ENCODE peak calls at places on chromosomes 6 and 20, in seven cellular contexts. P is esophagus muscularis mucosa, J is stomach, L is GM12878, F is prostate gland, O is HepG2, E is breast epithelium. M is an unnamed sample.

GRCh38 chr6:8499540-8499939 is 64.2 kb upstream of the SLC35B3 start:
- DNase-seq in P (no peak), J (no peak), L (no peak), F (no peak), O (peak; percentile 10), E (no peak), M (no peak)

GRCh38 chr6:35154947-35155346 is 13.8 kb upstream of the TCP11 start:
- DNase-seq in P (no peak), J (no peak), L (no peak), F (no peak), O (no peak), E (no peak), M (no peak)

GRCh38 chr20:17992847-17993508 is 24.2 kb downstream of the MGME1 start:
- DNase-seq in P (no peak), J (no peak), L (no peak), F (no peak), O (no peak), E (no peak), M (no peak)

GRCh38 chr20:53621482-53622246 is 28.0 kb upstream of the ZNF217 start:
- DNase-seq in P (no peak), J (peak; percentile 65), L (peak; percentile 59), F (peak; percentile 40), O (peak; percentile 45), E (peak; percentile 50), M (peak; percentile 39)

GRCh38 chr6:55282145-55282544 is 45.1 kb upstream of the GFRAL start:
- DNase-seq in P (no peak), J (no peak), L (no peak), F (no peak), O (no peak), E (no peak), M (no peak)

GRCh38 chr6:156820089-156820798 is 43.1 kb downstream of the ARID1B start:
- DNase-seq in P (no peak), J (no peak), L (no peak), F (no peak), O (no peak), E (no peak), M (no peak)

GRCh38 chr6:125798734-125799510 is 8.2 kb downstream of the NCOA7 start:
- DNase-seq in P (no peak), J (no peak), L (peak; percentile 72), F (no peak), O (no peak), E (no peak), M (no peak)

GRCh38 chr20:57535297-57535696 is 10.4 kb upstream of the CTCFL start:
- DNase-seq in P (no peak), J (no peak), L (no peak), F (no peak), O (no peak), E (no peak), M (no peak)

GRCh38 chr6:159061146-159061545 is 16.4 kb upstream of the TAGAP start:
- DNase-seq in P (no peak), J (no peak), L (no peak), F (no peak), O (no peak), E (no peak), M (no peak)

GRCh38 chr6:7129784-7130569 is 22.2 kb downstream of the RREB1 start:
- DNase-seq in P (no peak), J (no peak), L (no peak), F (no peak), O (peak; percentile 71), E (no peak), M (peak; percentile 43)

GRCh38 chr20:3167738-3168078 is 5.6 kb downstream of the LZTS3 start:
- DNase-seq in P (no peak), J (no peak), L (no peak), F (no peak), O (no peak), E (no peak), M (no peak)

GRCh38 chr6:135568366-135568765 is 70.8 kb upstream of the AHI1 start:
- DNase-seq in P (no peak), J (peak; percentile 34), L (peak; percentile 7), F (peak; percentile 7), O (no peak), E (no peak), M (peak; percentile 10)

GRCh38 chr6:130069471-130069870 is 51.1 kb downstream of the L3MBTL3 start:
- DNase-seq in P (no peak), J (no peak), L (no peak), F (no peak), O (no peak), E (no peak), M (no peak)

GRCh38 chr6:71452709-71453108 is 164.1 kb downstream of the OGFRL1 start:
- DNase-seq in P (no peak), J (no peak), L (no peak), F (no peak), O (no peak), E (no peak), M (no peak)

GRCh38 chr20:219290-220115 is 7.6 kb upstream of the DEFB129 start:
- DNase-seq in P (no peak), J (no peak), L (no peak), F (no peak), O (peak; percentile 43), E (no peak), M (no peak)

GRCh38 chr6:36914227-36914794 is 28.6 kb downstream of the C6orf89 start:
- DNase-seq in P (no peak), J (peak; percentile 62), L (no peak), F (peak; percentile 51), O (peak; percentile 85), E (peak; percentile 86), M (peak; percentile 77)

GRCh38 chr6:132007474-132008190 is 56.5 kb upstream of the CCN2 start:
- DNase-seq in P (no peak), J (no peak), L (no peak), F (no peak), O (peak; percentile 42), E (no peak), M (no peak)

GRCh38 chr6:148523051-148523450 is 180.4 kb downstream of the SASH1 start:
- DNase-seq in P (no peak), J (no peak), L (no peak), F (no peak), O (no peak), E (no peak), M (no peak)

GRCh38 chr20:4225778-4226177 is 210.4 kb upstream of the RNF24 start:
- DNase-seq in P (no peak), J (no peak), L (no peak), F (no peak), O (peak; percentile 43), E (no peak), M (no peak)
- TF ChIP-seq POLR2AphosphoS5 in P (no peak), J (no peak), L (no peak), F (no peak), O (no peak), E (no peak), M (no peak)

DNA sequence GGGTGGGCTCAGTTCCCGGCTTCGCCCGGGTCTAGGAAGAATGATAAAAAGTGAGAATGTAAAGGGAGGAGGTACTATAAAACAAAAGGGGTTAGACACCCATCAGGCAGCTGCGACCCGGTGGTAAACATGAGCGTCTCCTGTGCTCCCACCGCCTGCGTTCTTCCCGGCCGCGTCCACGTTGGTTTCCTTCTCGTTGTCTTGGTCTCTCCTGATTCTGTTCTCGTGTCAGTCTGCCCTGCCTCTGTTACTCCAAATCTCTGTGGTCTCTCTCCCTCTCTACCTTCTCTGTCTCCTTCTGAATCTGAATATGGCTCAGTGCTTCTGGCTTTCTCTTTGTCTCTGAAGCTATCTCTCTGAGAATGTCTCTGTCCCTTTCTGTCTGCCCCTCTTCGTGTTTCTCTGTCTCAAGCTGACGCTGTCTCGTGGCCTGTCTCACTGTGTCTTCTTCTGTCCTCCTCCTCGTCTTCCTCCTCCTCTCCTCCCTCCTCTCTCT is 41.6 kb upstream of the FOXP4 start:
- DNase-seq in P (no peak), J (no peak), L (no peak), F (no peak), O (no peak), E (no peak), M (no peak)
- H3K4me3 ChIP-seq in P (peak overlapping the region; percentile 51), J (peak overlapping the region; percentile 45), L (peak overlapping the region; percentile 41), F (peak overlapping the region; percentile 31), O (no peak overlapping the region), E (peak overlapping the region; percentile 51), M (peak overlapping the region; percentile 28)

GRCh38 chr20:62969939-62970306 is 17.4 kb downstream of the SLC17A9 start:
- DNase-seq in P (no peak), J (no peak), L (no peak), F (no peak), O (peak; percentile 54), E (no peak), M (no peak)

GRCh38 chr20:62967628-62968351 is 15.3 kb downstream of the SLC17A9 start:
- DNase-seq in P (no peak), J (no peak), L (no peak), F (no peak), O (no peak), E (no peak), M (no peak)

GRCh38 chr20:62970307-62971210 is 18.1 kb downstream of the SLC17A9 start:
- DNase-seq in P (no peak), J (no peak), L (no peak), F (no peak), O (no peak), E (no peak), M (no peak)

GRCh38 chr20:62968378-62969178 is 16.1 kb downstream of the SLC17A9 start:
- DNase-seq in P (no peak), J (no peak), L (no peak), F (no peak), O (no peak), E (no peak), M (no peak)

DNA sequence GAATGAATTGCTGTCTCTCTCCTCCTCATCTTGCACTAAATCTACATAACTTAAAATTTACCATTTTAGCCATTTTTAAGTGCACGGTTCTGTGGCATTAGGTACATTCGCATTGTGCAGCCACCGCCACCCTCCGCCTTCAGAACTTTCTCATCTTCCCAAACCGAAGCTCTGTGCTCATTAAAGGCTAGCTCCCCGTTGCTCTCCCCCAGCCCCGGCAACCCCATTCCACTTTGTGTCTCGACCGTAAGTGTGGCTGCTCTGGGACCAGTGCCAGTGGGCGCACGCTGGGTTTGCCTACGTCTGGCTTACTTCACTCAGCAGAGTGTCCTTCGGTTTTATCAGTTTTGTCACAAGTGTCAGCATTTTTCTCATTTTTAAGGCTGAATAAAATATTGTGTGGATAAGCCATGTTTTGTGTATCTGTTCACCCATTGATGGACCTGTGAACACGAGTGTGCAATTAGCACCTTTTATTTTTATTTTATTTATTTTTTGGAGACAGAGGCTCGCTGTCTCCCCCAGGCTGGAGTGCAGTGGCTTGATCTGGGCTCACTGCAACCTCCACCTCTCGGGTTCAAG is 16.8 kb downstream of the SLC17A9 start:
- DNase-seq in P (no peak), J (no peak), L (no peak), F (no peak), O (no peak), E (no peak), M (no peak)
- TF ChIP-seq POLR2AphosphoS5 in P (no peak), J (no peak), L (no peak), F (no peak), O (no peak), E (no peak), M (no peak)

DNA sequence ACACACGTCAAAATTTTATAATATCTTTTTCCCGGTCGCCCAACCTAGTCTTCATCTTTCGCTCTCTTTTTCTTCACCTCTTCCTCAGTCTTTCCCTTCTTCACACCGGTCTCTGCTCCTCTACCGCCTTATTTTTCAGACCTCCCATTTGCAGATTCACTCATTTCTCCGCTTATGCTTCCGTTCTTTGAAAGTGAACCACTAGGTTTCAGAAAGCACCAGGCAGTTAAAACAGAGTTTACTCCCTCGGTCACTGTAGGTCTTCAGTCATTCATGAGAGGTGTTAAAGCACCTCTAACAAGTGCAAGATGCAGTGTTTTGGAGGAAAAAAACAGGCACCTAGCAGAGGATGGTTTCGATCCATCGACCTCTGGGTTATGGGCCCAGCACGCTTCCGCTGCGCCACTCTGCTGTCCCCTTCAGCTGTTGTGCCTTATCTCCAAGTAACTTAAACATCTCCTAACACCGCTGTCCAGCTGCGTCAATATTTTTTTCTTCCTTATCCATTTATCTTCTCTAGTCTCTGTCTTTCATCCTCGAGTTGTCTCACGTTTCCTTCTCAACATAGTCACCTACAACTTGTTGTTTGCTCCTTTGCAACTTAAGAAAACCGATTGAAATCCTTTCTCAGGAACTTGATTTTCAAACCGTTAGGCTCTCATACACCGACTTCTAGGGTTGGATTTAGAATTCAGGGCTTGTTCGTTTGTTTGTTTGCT is 119.7 kb upstream of the ZNF184 start:
- DNase-seq in P (no peak), J (no peak), L (peak; percentile 89), F (no peak), O (peak; percentile 84), E (no peak), M (no peak)
- H3K4me3 ChIP-seq in P (no peak overlapping the region), J (no peak overlapping the region), L (peak overlapping the region; percentile 81), F (no peak overlapping the region), O (peak overlapping the region; percentile 76), E (no peak overlapping the region), M (no peak overlapping the region)

M was measured in transverse colon.